ENCODE peak calls at places on chromosomes 3 and 15, in eight cellular contexts. W is germinal center; V is HFF-Myc; O is stimulated activated CD4-positive, alpha-beta T cell treated with anti-CD3 and anti-CD28 coated beads, Interleukin-2, amount 100 ng/mL, for 24 hours; E is CD4-positive, alpha-beta T cell; H is GF-D8; P is IMR-90; U is A549. I is an unnamed sample.

GRCh38 chr3:121660356-121661171 is at the start of gene HCLS1:
- DNase-seq in W (peak), V (no peak), O (peak), E (peak), H (peak), P (no peak), U (no peak), I (peak)

GRCh38 chr3:147930417-147930816 is 521.3 kb downstream of the ZIC1 start:
- DNase-seq in W (no peak), V (peak), O (no peak), E (no peak), H (no peak), P (peak), U (no peak), I (peak)

GRCh38 chr15:58842713-58843396 is 71.8 kb downstream of the MINDY2 start:
- DNase-seq in W (no peak), V (no peak), O (no peak), E (no peak), H (no peak), P (no peak), U (no peak), I (no peak)

GRCh38 chr3:119245778-119246177 is 5.1 kb upstream of the B4GALT4 start:
- DNase-seq in W (no peak), V (no peak), O (no peak), E (no peak), H (no peak), P (no peak), U (no peak), I (no peak)

GRCh38 chr3:195237981-195238625 is 32.9 kb downstream of the XXYLT1 start:
- DNase-seq in W (no peak), V (no peak), O (no peak), E (no peak), H (no peak), P (no peak), U (no peak), I (no peak)

GRCh38 chr3:52053307-52054304 is 2.8 kb downstream of the DUSP7 start:
- DNase-seq in W (no peak), V (no peak), O (peak), E (no peak), H (no peak), P (peak), U (no peak), I (peak)

GRCh38 chr3:24220859-24221657 is 273.6 kb downstream of the THRB start:
- DNase-seq in W (no peak), V (peak), O (no peak), E (no peak), H (no peak), P (peak), U (peak), I (peak)

GRCh38 chr15:73991260-73991659 is 835 bp downstream of the STOML1 start:
- DNase-seq in W (no peak), V (no peak), O (no peak), E (no peak), H (no peak), P (no peak), U (no peak), I (no peak)

GRCh38 chr3:77514766-77515165 is 474.9 kb downstream of the ROBO2 start:
- DNase-seq in W (no peak), V (no peak), O (no peak), E (no peak), H (no peak), P (no peak), U (no peak), I (no peak)

GRCh38 chr3:72892870-72893269 is 5.0 kb downstream of the GXYLT2 start:
- DNase-seq in W (peak), V (no peak), O (no peak), E (no peak), H (no peak), P (no peak), U (no peak), I (peak)

I was measured in choroid plexus epithelial cell.